ENCODE peak calls at places on chromosomes 2 and 18, in ten cellular contexts. I is iris pigment epithelial cell; X is stimulated activated CD4-positive, alpha-beta T cell treated with anti-CD3 and anti-CD28 coated beads, Interleukin-1b, Interleukin-23, amount 100 ng/mL, for 24 hours; S is amniotic epithelial cell; P is activated naive CD4-positive, alpha-beta T cell treated with anti-CD3 and anti-CD28 coated beads for 36 hours; Y is GM12892; F is NCI-H69; O is G401; K is COR-L47; Q is GM12891. M is an unnamed sample.

GRCh38 chr18:79912994-79913831 is 38.2 kb downstream of the SLC66A2 start:
- DNase-seq in I (no peak), X (no peak), S (no peak), P (no peak), Y (no peak), F (no peak), O (no peak), K (no peak), Q (no peak), M (no peak)

GRCh38 chr2:225122582-225123486 is 80.6 kb upstream of the DOCK10 start:
- DNase-seq in I (peak; percentile 32), X (no peak), S (no peak), P (peak; percentile 60), Y (no peak), F (peak; percentile 61), O (no peak), K (peak; percentile 9), Q (no peak), M (peak; percentile 22)

GRCh38 chr2:239727182-239727775 is 297.9 kb downstream of the NDUFA10 start:
- DNase-seq in I (no peak), X (no peak), S (no peak), P (no peak), Y (no peak), F (peak; percentile 4), O (no peak), K (no peak), Q (no peak), M (no peak)

GRCh38 chr2:20614201-20615045 is 36.5 kb downstream of the HS1BP3 start:
- DNase-seq in I (peak; percentile 59), X (no peak), S (peak; percentile 58), P (no peak), Y (peak; percentile 33), F (peak; percentile 83), O (peak; percentile 60), K (peak; percentile 46), Q (no peak), M (peak; percentile 53)

GRCh38 chr2:132037527-132038178 is 124.1 kb downstream of the ANKRD30BL start:
- DNase-seq in I (peak; percentile 3), X (no peak), S (no peak), P (peak; percentile 19), Y (no peak), F (peak; percentile 31), O (peak; percentile 3), K (no peak), Q (no peak), M (no peak)

GRCh38 chr2:20065885-20066602 is 14.6 kb upstream of the LAPTM4A start:
- DNase-seq in I (peak; percentile 66), X (no peak), S (peak; percentile 71), P (peak; percentile 26), Y (no peak), F (peak; percentile 95), O (peak; percentile 88), K (peak; percentile 99), Q (no peak), M (peak; percentile 85)

GRCh38 chr18:49368876-49369440 is 91.5 kb downstream of the DYM start:
- DNase-seq in I (no peak), X (no peak), S (no peak), P (no peak), Y (no peak), F (peak; percentile 74), O (peak; percentile 88), K (no peak), Q (no peak), M (peak; percentile 84)

GRCh38 chr2:118882693-118883336 is 35.4 kb upstream of the EN1 start:
- DNase-seq in I (peak; percentile 56), X (peak; percentile 35), S (peak; percentile 32), P (peak; percentile 70), Y (peak; percentile 20), F (peak; percentile 51), O (peak; percentile 35), K (peak; percentile 20), Q (peak; percentile 43), M (peak; percentile 31)

GRCh38 chr2:172084734-172085459 is 410 bp upstream of the DLX1 start:
- DNase-seq in I (peak; percentile 94), X (no peak), S (peak; percentile 89), P (peak; percentile 77), Y (peak; percentile 80), F (peak; percentile 91), O (peak; percentile 73), K (peak; percentile 97), Q (no peak), M (peak; percentile 88)

GRCh38 chr18:62205824-62206223 is 18.8 kb downstream of the RELCH start:
- DNase-seq in I (no peak), X (no peak), S (no peak), P (no peak), Y (no peak), F (no peak), O (no peak), K (no peak), Q (no peak), M (no peak)

GRCh38 chr2:162126145-162126926 is 25.7 kb downstream of the GCG start:
- DNase-seq in I (no peak), X (no peak), S (peak; percentile 78), P (no peak), Y (no peak), F (no peak), O (no peak), K (no peak), Q (peak; percentile 13), M (no peak)

GRCh38 chr2:169999041-169999440 is 171.8 kb downstream of the UBR3 start:
- DNase-seq in I (peak; percentile 36), X (no peak), S (no peak), P (no peak), Y (no peak), F (no peak), O (no peak), K (peak; percentile 25), Q (no peak), M (no peak)

GRCh38 chr2:217248312-217248935 is 388.6 kb upstream of the TNP1 start:
- DNase-seq in I (peak; percentile 46), X (no peak), S (peak; percentile 47), P (no peak), Y (no peak), F (peak; percentile 41), O (peak; percentile 37), K (no peak), Q (peak; percentile 11), M (peak; percentile 21)

GRCh38 chr2:64942693-64943092 is 46.5 kb upstream of the SLC1A4 start:
- DNase-seq in I (no peak), X (no peak), S (no peak), P (no peak), Y (no peak), F (no peak), O (peak; percentile 21), K (no peak), Q (no peak), M (no peak)

GRCh38 chr2:175025946-175026345 is 20.8 kb upstream of the CHN1 start:
- DNase-seq in I (no peak), X (no peak), S (no peak), P (no peak), Y (no peak), F (no peak), O (no peak), K (no peak), Q (no peak), M (no peak)

GRCh38 chr18:3246636-3247242 is 862 bp upstream of the MYL12A start:
- DNase-seq in I (no peak), X (no peak), S (no peak), P (peak; percentile 19), Y (no peak), F (peak; percentile 70), O (no peak), K (no peak), Q (no peak), M (no peak)

GRCh38 chr18:59546164-59546563 is 151.1 kb downstream of the CCBE1 start:
- DNase-seq in I (peak; percentile 92), X (no peak), S (peak; percentile 92), P (no peak), Y (no peak), F (no peak), O (no peak), K (no peak), Q (no peak), M (no peak)

GRCh38 chr2:241894681-241895426 is 25.3 kb downstream of the RTP5 start:
- DNase-seq in I (no peak), X (no peak), S (no peak), P (peak; percentile 1), Y (no peak), F (no peak), O (no peak), K (no peak), Q (no peak), M (no peak)

GRCh38 chr2:128249555-128249954 is 69.1 kb downstream of the HS6ST1 start:
- DNase-seq in I (no peak), X (no peak), S (no peak), P (no peak), Y (no peak), F (no peak), O (no peak), K (no peak), Q (no peak), M (no peak)

GRCh38 chr18:45951021-45951714 is 16.0 kb downstream of the EPG5 start:
- DNase-seq in I (peak; percentile 88), X (no peak), S (peak; percentile 92), P (no peak), Y (no peak), F (no peak), O (no peak), K (no peak), Q (no peak), M (no peak)

GRCh38 chr2:62745891-62746481 is 40.5 kb downstream of the EHBP1 start:
- DNase-seq in I (no peak), X (no peak), S (no peak), P (no peak), Y (no peak), F (no peak), O (no peak), K (no peak), Q (no peak), M (no peak)

GRCh38 chr2:162086904-162087303 is 12.9 kb upstream of the DPP4 start:
- DNase-seq in I (no peak), X (no peak), S (peak; percentile 64), P (no peak), Y (no peak), F (no peak), O (no peak), K (no peak), Q (no peak), M (no peak)

GRCh38 chr2:72145658-72146329 is 1.9 kb downstream of the CYP26B1 start:
- DNase-seq in I (no peak), X (no peak), S (no peak), P (no peak), Y (no peak), F (no peak), O (no peak), K (no peak), Q (no peak), M (no peak)

GRCh38 chr18:8732442-8733360 is 27.3 kb downstream of the MTCL1 start:
- DNase-seq in I (no peak), X (no peak), S (no peak), P (no peak), Y (no peak), F (peak; percentile 20), O (no peak), K (no peak), Q (no peak), M (no peak)

GRCh38 chr2:26521054-26521912 is 43.4 kb upstream of the OTOF start:
- DNase-seq in I (peak; percentile 26), X (no peak), S (no peak), P (peak; percentile 12), Y (no peak), F (peak; percentile 64), O (no peak), K (peak; percentile 75), Q (peak; percentile 52), M (peak; percentile 29)

GRCh38 chr18:58529714-58530354 is 99.1 kb downstream of the ALPK2 start:
- DNase-seq in I (peak; percentile 49), X (no peak), S (peak; percentile 50), P (peak; percentile 80), Y (no peak), F (peak; percentile 85), O (peak; percentile 12), K (peak; percentile 73), Q (no peak), M (peak; percentile 22)

GRCh38 chr2:102358496-102358895 is 2.9 kb downstream of the IL18R1 start:
- DNase-seq in I (no peak), X (no peak), S (no peak), P (peak; percentile 36), Y (no peak), F (no peak), O (no peak), K (no peak), Q (no peak), M (no peak)

GRCh38 chr2:101223814-101224231 is 28.9 kb upstream of the CNOT11 start:
- DNase-seq in I (no peak), X (no peak), S (no peak), P (peak; percentile 64), Y (peak; percentile 23), F (no peak), O (no peak), K (no peak), Q (peak; percentile 47), M (no peak)

M was measured in cerebellar cortex.